ENCODE peak calls at places on chromosomes 3 and 15, in five cellular contexts. One of them, this sample, is unnamed.

GRCh38 chr3:191136347-191136746 is 62.7 kb upstream of the OSTN start:
- DNase-seq in cardiac fibroblast: peak; percentile 71
- DNase-seq in left colon: no peak
- DNase-seq in A549: no peak
- DNase-seq in DMS79 treated with DMSO at 0.1 percent for 48 hours: no peak
- DNase-seq in this sample: no peak

GRCh38 chr3:59263152-59263551 is 213.3 kb upstream of the CFAP20DC start:
- DNase-seq in DMS79 treated with DMSO at 0.1 percent for 48 hours: no peak
- DNase-seq in A549: no peak
- DNase-seq in left colon: no peak
- DNase-seq in cardiac fibroblast: no peak
- DNase-seq in this sample: no peak

GRCh38 chr3:159919873-159920272 is 68.8 kb upstream of the IL12A start:
- DNase-seq in left colon: no peak
- DNase-seq in cardiac fibroblast: peak; percentile 70
- DNase-seq in DMS79 treated with DMSO at 0.1 percent for 48 hours: no peak
- DNase-seq in A549: no peak
- DNase-seq in this sample: no peak

GRCh38 chr3:29802057-29802456 is 521.2 kb downstream of the RBMS3 start:
- DNase-seq in left colon: no peak
- DNase-seq in cardiac fibroblast: no peak
- DNase-seq in DMS79 treated with DMSO at 0.1 percent for 48 hours: no peak
- DNase-seq in A549: no peak
- DNase-seq in this sample: no peak

GRCh38 chr3:63064216-63064755 is 189.1 kb upstream of the CADPS start:
- DNase-seq in A549: no peak
- DNase-seq in left colon: no peak
- DNase-seq in cardiac fibroblast: no peak
- DNase-seq in DMS79 treated with DMSO at 0.1 percent for 48 hours: no peak
- DNase-seq in this sample: no peak

GRCh38 chr15:72859023-72859756 is 75.6 kb upstream of the ADPGK start:
- DNase-seq in DMS79 treated with DMSO at 0.1 percent for 48 hours: no peak
- DNase-seq in cardiac fibroblast: no peak
- DNase-seq in left colon: peak; percentile 42
- DNase-seq in A549: no peak
- DNase-seq in this sample: no peak

GRCh38 chr3:145952541-145952940 is 208.4 kb downstream of the PLOD2 start:
- DNase-seq in cardiac fibroblast: peak; percentile 64
- DNase-seq in left colon: no peak
- DNase-seq in A549: no peak
- DNase-seq in DMS79 treated with DMSO at 0.1 percent for 48 hours: no peak
- DNase-seq in this sample: no peak

GRCh38 chr15:33200444-33200843 is 5.9 kb upstream of the FMN1 start:
- DNase-seq in DMS79 treated with DMSO at 0.1 percent for 48 hours: no peak
- DNase-seq in left colon: peak; percentile 5
- DNase-seq in A549: no peak
- DNase-seq in cardiac fibroblast: no peak
- DNase-seq in this sample: no peak

GRCh38 chr3:4786431-4786830 is 192.8 kb upstream of the BHLHE40 start:
- DNase-seq in A549: no peak
- DNase-seq in DMS79 treated with DMSO at 0.1 percent for 48 hours: no peak
- DNase-seq in left colon: no peak
- DNase-seq in cardiac fibroblast: peak; percentile 16
- DNase-seq in this sample: no peak

GRCh38 chr3:124772081-124772831 is 42.0 kb downstream of the UMPS start:
- DNase-seq in DMS79 treated with DMSO at 0.1 percent for 48 hours: peak; percentile 64
- DNase-seq in left colon: no peak
- DNase-seq in cardiac fibroblast: peak; percentile 70
- DNase-seq in A549: no peak
- DNase-seq in this sample: no peak

GRCh38 chr15:39556461-39556860 is 24.4 kb upstream of the THBS1 start:
- DNase-seq in DMS79 treated with DMSO at 0.1 percent for 48 hours: peak; percentile 15
- DNase-seq in left colon: no peak
- DNase-seq in A549: no peak
- DNase-seq in cardiac fibroblast: no peak
- DNase-seq in this sample: no peak